ENCODE peak calls at places on chromosomes 3 and 15, in nine cellular contexts. One of them, this sample, is unnamed.

GRCh38 chr15:31277335-31278055 is 49.1 kb upstream of the KLF13 start:
- DNase-seq in activated CD8-positive, alpha-beta T cell treated with anti-CD3 and anti-CD28 coated beads for 36 hours: no peak
- DNase-seq in A549: no peak
- DNase-seq in astrocyte: no peak
- DNase-seq in Panc1: no peak
- DNase-seq in H9: no peak
- DNase-seq in IMR-90: no peak
- DNase-seq in tibial nerve: no peak
- DNase-seq in cardiac fibroblast: no peak
- DNase-seq in this sample: no peak

GRCh38 chr15:74243431-74243830 is 7.3 kb downstream of the CCDC33 start:
- DNase-seq in activated CD8-positive, alpha-beta T cell treated with anti-CD3 and anti-CD28 coated beads for 36 hours: no peak
- DNase-seq in A549: no peak
- DNase-seq in astrocyte: no peak
- DNase-seq in Panc1: no peak
- DNase-seq in H9: no peak
- DNase-seq in IMR-90: no peak
- DNase-seq in tibial nerve: no peak
- DNase-seq in cardiac fibroblast: no peak
- DNase-seq in this sample: no peak

GRCh38 chr3:16511561-16512434 is 1.7 kb downstream of the RFTN1 start:
- DNase-seq in activated CD8-positive, alpha-beta T cell treated with anti-CD3 and anti-CD28 coated beads for 36 hours: peak; percentile 95
- DNase-seq in A549: no peak
- DNase-seq in astrocyte: peak; percentile 89
- DNase-seq in Panc1: no peak
- DNase-seq in H9: peak; percentile 47
- DNase-seq in IMR-90: peak; percentile 92
- DNase-seq in tibial nerve: peak; percentile 70
- DNase-seq in cardiac fibroblast: peak; percentile 87
- DNase-seq in this sample: no peak

GRCh38 chr3:32815812-32816438 is 1.9 kb upstream of the TRIM71 start:
- DNase-seq in activated CD8-positive, alpha-beta T cell treated with anti-CD3 and anti-CD28 coated beads for 36 hours: no peak
- DNase-seq in A549: no peak
- DNase-seq in astrocyte: no peak
- DNase-seq in Panc1: no peak
- DNase-seq in H9: no peak
- DNase-seq in IMR-90: no peak
- DNase-seq in tibial nerve: no peak
- DNase-seq in cardiac fibroblast: no peak
- DNase-seq in this sample: peak; percentile 58

GRCh38 chr15:99928429-99928981 is 195.3 kb upstream of the LYSMD4 start:
- DNase-seq in activated CD8-positive, alpha-beta T cell treated with anti-CD3 and anti-CD28 coated beads for 36 hours: peak; percentile 86
- DNase-seq in A549: peak; percentile 69
- DNase-seq in astrocyte: peak; percentile 55
- DNase-seq in Panc1: no peak
- DNase-seq in H9: peak; percentile 53
- DNase-seq in IMR-90: peak; percentile 66
- DNase-seq in tibial nerve: peak; percentile 74
- DNase-seq in cardiac fibroblast: peak; percentile 86
- DNase-seq in this sample: peak; percentile 76

GRCh38 chr3:123834631-123835030 is 49.5 kb downstream of the MYLK start:
- DNase-seq in activated CD8-positive, alpha-beta T cell treated with anti-CD3 and anti-CD28 coated beads for 36 hours: no peak
- DNase-seq in A549: no peak
- DNase-seq in astrocyte: peak; percentile 98
- DNase-seq in Panc1: peak; percentile 69
- DNase-seq in H9: no peak
- DNase-seq in IMR-90: peak; percentile 90
- DNase-seq in tibial nerve: no peak
- DNase-seq in cardiac fibroblast: peak; percentile 76
- DNase-seq in this sample: no peak

GRCh38 chr3:66572938-66573710 is 72.3 kb upstream of the LRIG1 start:
- DNase-seq in activated CD8-positive, alpha-beta T cell treated with anti-CD3 and anti-CD28 coated beads for 36 hours: peak; percentile 3
- DNase-seq in A549: peak; percentile 5
- DNase-seq in astrocyte: no peak
- DNase-seq in Panc1: no peak
- DNase-seq in H9: peak; percentile 91
- DNase-seq in IMR-90: no peak
- DNase-seq in tibial nerve: no peak
- DNase-seq in cardiac fibroblast: no peak
- DNase-seq in this sample: peak; percentile 77

GRCh38 chr15:100790786-100791265 is 88.8 kb upstream of the ALDH1A3 start:
- DNase-seq in activated CD8-positive, alpha-beta T cell treated with anti-CD3 and anti-CD28 coated beads for 36 hours: no peak
- DNase-seq in A549: no peak
- DNase-seq in astrocyte: no peak
- DNase-seq in Panc1: no peak
- DNase-seq in H9: no peak
- DNase-seq in IMR-90: no peak
- DNase-seq in tibial nerve: no peak
- DNase-seq in cardiac fibroblast: no peak
- DNase-seq in this sample: no peak

GRCh38 chr3:138942861-138943623 is 3.9 kb downstream of the FOXL2 start:
- DNase-seq in activated CD8-positive, alpha-beta T cell treated with anti-CD3 and anti-CD28 coated beads for 36 hours: no peak
- DNase-seq in A549: no peak
- DNase-seq in astrocyte: no peak
- DNase-seq in Panc1: no peak
- DNase-seq in H9: peak; percentile 67
- DNase-seq in IMR-90: no peak
- DNase-seq in tibial nerve: no peak
- DNase-seq in cardiac fibroblast: no peak
- DNase-seq in this sample: peak; percentile 37

GRCh38 chr15:57548325-57548724 is 43.4 kb upstream of the MYZAP start:
- DNase-seq in activated CD8-positive, alpha-beta T cell treated with anti-CD3 and anti-CD28 coated beads for 36 hours: no peak
- DNase-seq in A549: no peak
- DNase-seq in astrocyte: no peak
- DNase-seq in Panc1: no peak
- DNase-seq in H9: no peak
- DNase-seq in IMR-90: no peak
- DNase-seq in tibial nerve: no peak
- DNase-seq in cardiac fibroblast: no peak
- DNase-seq in this sample: no peak

GRCh38 chr3:14148041-14148985 is 23.5 kb downstream of the TMEM43 start:
- DNase-seq in activated CD8-positive, alpha-beta T cell treated with anti-CD3 and anti-CD28 coated beads for 36 hours: no peak
- DNase-seq in A549: no peak
- DNase-seq in astrocyte: no peak
- DNase-seq in Panc1: no peak
- DNase-seq in H9: peak; percentile 89
- DNase-seq in IMR-90: no peak
- DNase-seq in tibial nerve: no peak
- DNase-seq in cardiac fibroblast: no peak
- DNase-seq in this sample: peak; percentile 71

GRCh38 chr3:112814256-112814655 is 32.4 kb downstream of the CD200R1L start:
- DNase-seq in activated CD8-positive, alpha-beta T cell treated with anti-CD3 and anti-CD28 coated beads for 36 hours: no peak
- DNase-seq in A549: peak; percentile 33
- DNase-seq in astrocyte: peak; percentile 74
- DNase-seq in Panc1: peak; percentile 8
- DNase-seq in H9: no peak
- DNase-seq in IMR-90: peak; percentile 89
- DNase-seq in tibial nerve: peak; percentile 7
- DNase-seq in cardiac fibroblast: peak; percentile 93
- DNase-seq in this sample: no peak

GRCh38 chr15:32851619-32852416 is 134.0 kb downstream of the GREM1 start:
- DNase-seq in activated CD8-positive, alpha-beta T cell treated with anti-CD3 and anti-CD28 coated beads for 36 hours: no peak
- DNase-seq in A549: no peak
- DNase-seq in astrocyte: peak; percentile 86
- DNase-seq in Panc1: no peak
- DNase-seq in H9: no peak
- DNase-seq in IMR-90: peak; percentile 96
- DNase-seq in tibial nerve: no peak
- DNase-seq in cardiac fibroblast: peak; percentile 93
- DNase-seq in this sample: no peak

GRCh38 chr3:81045976-81046375 is 715.5 kb downstream of the GBE1 start:
- DNase-seq in activated CD8-positive, alpha-beta T cell treated with anti-CD3 and anti-CD28 coated beads for 36 hours: no peak
- DNase-seq in A549: no peak
- DNase-seq in astrocyte: peak; percentile 30
- DNase-seq in Panc1: no peak
- DNase-seq in H9: no peak
- DNase-seq in IMR-90: no peak
- DNase-seq in tibial nerve: no peak
- DNase-seq in cardiac fibroblast: no peak
- DNase-seq in this sample: no peak

GRCh38 chr3:31294430-31295149 is 238.1 kb upstream of the STT3B start:
- DNase-seq in activated CD8-positive, alpha-beta T cell treated with anti-CD3 and anti-CD28 coated beads for 36 hours: no peak
- DNase-seq in A549: no peak
- DNase-seq in astrocyte: peak; percentile 56
- DNase-seq in Panc1: no peak
- DNase-seq in H9: no peak
- DNase-seq in IMR-90: peak; percentile 31
- DNase-seq in tibial nerve: no peak
- DNase-seq in cardiac fibroblast: no peak
- DNase-seq in this sample: no peak

GRCh38 chr3:52039426-52039825 is 16.9 kb downstream of the DUSP7 start:
- DNase-seq in activated CD8-positive, alpha-beta T cell treated with anti-CD3 and anti-CD28 coated beads for 36 hours: no peak
- DNase-seq in A549: no peak
- DNase-seq in astrocyte: no peak
- DNase-seq in Panc1: no peak
- DNase-seq in H9: no peak
- DNase-seq in IMR-90: no peak
- DNase-seq in tibial nerve: no peak
- DNase-seq in cardiac fibroblast: no peak
- DNase-seq in this sample: no peak

GRCh38 chr3:52040600-52040999 is 15.8 kb downstream of the DUSP7 start:
- DNase-seq in activated CD8-positive, alpha-beta T cell treated with anti-CD3 and anti-CD28 coated beads for 36 hours: no peak
- DNase-seq in A549: no peak
- DNase-seq in astrocyte: no peak
- DNase-seq in Panc1: no peak
- DNase-seq in H9: no peak
- DNase-seq in IMR-90: no peak
- DNase-seq in tibial nerve: no peak
- DNase-seq in cardiac fibroblast: no peak
- DNase-seq in this sample: no peak

GRCh38 chr3:52038227-52038626 is 18.1 kb downstream of the DUSP7 start:
- DNase-seq in activated CD8-positive, alpha-beta T cell treated with anti-CD3 and anti-CD28 coated beads for 36 hours: no peak
- DNase-seq in A549: no peak
- DNase-seq in astrocyte: no peak
- DNase-seq in Panc1: no peak
- DNase-seq in H9: no peak
- DNase-seq in IMR-90: no peak
- DNase-seq in tibial nerve: no peak
- DNase-seq in cardiac fibroblast: no peak
- DNase-seq in this sample: no peak

GRCh38 chr3:52041118-52041847 is 15.1 kb downstream of the DUSP7 start:
- DNase-seq in activated CD8-positive, alpha-beta T cell treated with anti-CD3 and anti-CD28 coated beads for 36 hours: no peak
- DNase-seq in A549: no peak
- DNase-seq in astrocyte: no peak
- DNase-seq in Panc1: no peak
- DNase-seq in H9: peak; percentile 55
- DNase-seq in IMR-90: no peak
- DNase-seq in tibial nerve: no peak
- DNase-seq in cardiac fibroblast: no peak
- DNase-seq in this sample: no peak

GRCh38 chr3:52039846-52040245 is 16.5 kb downstream of the DUSP7 start:
- DNase-seq in activated CD8-positive, alpha-beta T cell treated with anti-CD3 and anti-CD28 coated beads for 36 hours: no peak
- DNase-seq in A549: no peak
- DNase-seq in astrocyte: peak; percentile 37
- DNase-seq in Panc1: no peak
- DNase-seq in H9: no peak
- DNase-seq in IMR-90: no peak
- DNase-seq in tibial nerve: peak; percentile 64
- DNase-seq in cardiac fibroblast: peak; percentile 56
- DNase-seq in this sample: no peak
- TF ChIP-seq CTCF in activated CD8-positive, alpha-beta T cell treated with anti-CD3 and anti-CD28 coated beads for 36 hours: no peak
- TF ChIP-seq CTCF in A549: no peak
- TF ChIP-seq CTCF in astrocyte: no peak
- TF ChIP-seq CTCF in Panc1: no peak
- TF ChIP-seq CTCF in H9: no peak
- TF ChIP-seq CTCF in IMR-90: no peak
- TF ChIP-seq CTCF in tibial nerve: no peak
- TF ChIP-seq CTCF in cardiac fibroblast: no peak
- TF ChIP-seq CTCF in this sample: no peak

GRCh38 chr3:177468816-177469590 is 271.7 kb upstream of the TBL1XR1 start:
- DNase-seq in activated CD8-positive, alpha-beta T cell treated with anti-CD3 and anti-CD28 coated beads for 36 hours: no peak
- DNase-seq in A549: no peak
- DNase-seq in astrocyte: peak; percentile 94
- DNase-seq in Panc1: no peak
- DNase-seq in H9: no peak
- DNase-seq in IMR-90: peak; percentile 49
- DNase-seq in tibial nerve: no peak
- DNase-seq in cardiac fibroblast: peak; percentile 82
- DNase-seq in this sample: no peak
- TF ChIP-seq CTCF in activated CD8-positive, alpha-beta T cell treated with anti-CD3 and anti-CD28 coated beads for 36 hours: no peak
- TF ChIP-seq CTCF in A549: no peak
- TF ChIP-seq CTCF in astrocyte: no peak
- TF ChIP-seq CTCF in Panc1: no peak
- TF ChIP-seq CTCF in H9: no peak
- TF ChIP-seq CTCF in IMR-90: no peak
- TF ChIP-seq CTCF in tibial nerve: no peak
- TF ChIP-seq CTCF in cardiac fibroblast: no peak
- TF ChIP-seq CTCF in this sample: no peak

DNA sequence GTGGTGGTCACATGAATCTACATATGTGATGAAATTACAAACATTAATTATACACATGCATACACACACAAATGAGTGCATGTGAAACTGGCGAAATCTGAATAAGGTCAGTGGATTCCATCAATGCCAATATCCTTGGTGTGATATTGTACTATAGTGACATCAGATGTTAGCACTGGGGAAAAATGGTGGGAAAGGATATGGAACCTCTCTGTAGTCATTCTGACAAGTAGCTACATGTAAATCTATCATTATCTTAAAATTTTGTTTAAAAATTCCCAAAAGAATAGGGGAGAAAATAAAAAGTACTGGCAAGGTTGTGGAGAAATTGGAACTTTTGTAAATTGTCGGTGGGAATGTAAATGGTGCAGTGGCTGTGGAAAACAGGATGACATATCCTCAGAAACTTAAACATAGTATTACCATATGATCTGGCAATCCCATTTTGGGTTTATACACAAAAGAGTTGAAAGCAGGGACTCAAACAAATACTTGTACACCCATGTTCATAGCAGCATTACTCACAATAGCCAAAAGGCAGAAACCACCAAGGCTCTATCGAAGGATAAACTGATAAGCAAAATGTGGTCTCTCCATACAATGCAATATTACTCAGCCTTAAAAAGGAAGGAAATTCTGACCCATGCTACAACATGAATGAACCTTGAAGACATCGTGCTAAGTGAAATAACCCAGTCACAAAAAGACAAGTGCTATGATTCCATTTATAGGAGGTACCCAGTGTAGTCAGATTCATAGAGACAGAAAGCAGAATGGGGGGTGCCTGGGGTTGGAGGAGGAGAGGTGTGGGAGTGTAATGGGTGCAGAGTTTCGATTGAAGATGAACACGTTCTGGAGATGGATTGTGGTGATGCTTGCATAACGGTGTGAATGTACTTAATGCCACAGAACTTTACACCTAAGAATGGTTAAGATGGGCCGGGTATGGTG is 25.3 kb upstream of the HRH1 start:
- DNase-seq in activated CD8-positive, alpha-beta T cell treated with anti-CD3 and anti-CD28 coated beads for 36 hours: no peak
- DNase-seq in A549: no peak
- DNase-seq in astrocyte: no peak
- DNase-seq in Panc1: no peak
- DNase-seq in H9: no peak
- DNase-seq in IMR-90: no peak
- DNase-seq in tibial nerve: no peak
- DNase-seq in cardiac fibroblast: no peak
- DNase-seq in this sample: no peak
- TF ChIP-seq CTCF in activated CD8-positive, alpha-beta T cell treated with anti-CD3 and anti-CD28 coated beads for 36 hours: no peak
- TF ChIP-seq CTCF in A549: no peak
- TF ChIP-seq CTCF in astrocyte: no peak
- TF ChIP-seq CTCF in Panc1: no peak
- TF ChIP-seq CTCF in H9: no peak
- TF ChIP-seq CTCF in IMR-90: no peak
- TF ChIP-seq CTCF in tibial nerve: no peak
- TF ChIP-seq CTCF in cardiac fibroblast: no peak
- TF ChIP-seq CTCF in this sample: no peak

GRCh38 chr3:157499342-157499963 is 3.8 kb downstream of the VEPH1 start:
- DNase-seq in activated CD8-positive, alpha-beta T cell treated with anti-CD3 and anti-CD28 coated beads for 36 hours: peak; percentile 4
- DNase-seq in A549: no peak
- DNase-seq in astrocyte: peak; percentile 26
- DNase-seq in Panc1: no peak
- DNase-seq in H9: peak; percentile 92
- DNase-seq in IMR-90: no peak
- DNase-seq in tibial nerve: no peak
- DNase-seq in cardiac fibroblast: peak; percentile 41
- DNase-seq in this sample: peak; percentile 14
- TF ChIP-seq CTCF in activated CD8-positive, alpha-beta T cell treated with anti-CD3 and anti-CD28 coated beads for 36 hours: no peak
- TF ChIP-seq CTCF in A549: no peak
- TF ChIP-seq CTCF in astrocyte: no peak
- TF ChIP-seq CTCF in Panc1: no peak
- TF ChIP-seq CTCF in H9: peak; percentile 41
- TF ChIP-seq CTCF in IMR-90: no peak
- TF ChIP-seq CTCF in tibial nerve: no peak
- TF ChIP-seq CTCF in cardiac fibroblast: no peak
- TF ChIP-seq CTCF in this sample: no peak